ENCODE peak calls at places on chromosomes 1 and 21, in six cellular contexts. H is IMR-90, Q is trophoblast cell, B is H9, X is neuronal stem cell, U is H1. S is an unnamed sample.

GRCh38 chr1:182205378-182206022 is 144.0 kb upstream of the ZNF648 start:
- DNase-seq in H (no peak), Q (no peak), B (no peak), X (no peak), U (no peak), S (no peak)

GRCh38 chr1:89589515-89589914 is 43.4 kb upstream of the LRRC8C start:
- DNase-seq in H (no peak), Q (peak), B (no peak), X (no peak), U (no peak), S (no peak)

GRCh38 chr1:116514708-116515525 is 55.9 kb downstream of the CD58 start:
- DNase-seq in H (no peak), Q (peak), B (no peak), X (no peak), U (no peak), S (no peak)

GRCh38 chr1:216750031-216750627 is 26.9 kb upstream of the ESRRG start:
- DNase-seq in H (peak), Q (peak), B (peak), X (peak), U (peak), S (peak)

GRCh38 chr1:216723274-216723780 is at the start of gene ESRRG:
- DNase-seq in H (peak), Q (peak), B (peak), X (peak), U (peak), S (peak)

GRCh38 chr1:180981596-180982387 is 40.9 kb downstream of the STX6 start:
- DNase-seq in H (no peak), Q (no peak), B (no peak), X (no peak), U (no peak), S (no peak)

GRCh38 chr1:42403880-42404400 is 23.3 kb downstream of the RIMKLA start:
- DNase-seq in H (no peak), Q (no peak), B (no peak), X (no peak), U (no peak), S (no peak)

GRCh38 chr1:1565340-1565739 is 9.3 kb downstream of the SSU72 start:
- DNase-seq in H (no peak), Q (no peak), B (no peak), X (no peak), U (no peak), S (no peak)

GRCh38 chr1:26044414-26044813 is 1.5 kb downstream of the SLC30A2 start:
- DNase-seq in H (no peak), Q (no peak), B (no peak), X (no peak), U (no peak), S (no peak)

GRCh38 chr1:37498872-37499617 is 15.5 kb downstream of the MEAF6 start:
- DNase-seq in H (peak), Q (no peak), B (no peak), X (no peak), U (no peak), S (peak)

GRCh38 chr1:51517361-51518032 is 1.6 kb downstream of the EPS15 start:
- DNase-seq in H (peak), Q (no peak), B (no peak), X (no peak), U (no peak), S (peak)

GRCh38 chr1:60895167-60896124 is 186.9 kb upstream of the NFIA start:
- DNase-seq in H (no peak), Q (no peak), B (no peak), X (no peak), U (no peak), S (no peak)

GRCh38 chr1:51310871-51311613 is 19.3 kb downstream of the TTC39A start:
- DNase-seq in H (no peak), Q (no peak), B (no peak), X (no peak), U (no peak), S (no peak)

GRCh38 chr1:243455760-243456651 is 200.2 kb downstream of the SDCCAG8 start:
- DNase-seq in H (no peak), Q (no peak), B (peak), X (no peak), U (no peak), S (no peak)

GRCh38 chr1:150152182-150152536 is 2.4 kb downstream of the PLEKHO1 start:
- DNase-seq in H (no peak), Q (no peak), B (no peak), X (no peak), U (no peak), S (peak)

GRCh38 chr1:56644064-56644940 is 812 bp upstream of the PRKAA2 start:
- DNase-seq in H (peak), Q (peak), B (no peak), X (no peak), U (no peak), S (peak)

GRCh38 chr1:65050735-65051134 is 84.4 kb upstream of the JAK1 start:
- DNase-seq in H (no peak), Q (no peak), B (no peak), X (no peak), U (no peak), S (no peak)

GRCh38 chr1:65769621-65770020 is 23.1 kb upstream of the PDE4B start:
- DNase-seq in H (peak), Q (no peak), B (no peak), X (no peak), U (no peak), S (no peak)

GRCh38 chr1:9766759-9767442 is 56.9 kb downstream of the CLSTN1 start:
- DNase-seq in H (peak), Q (peak), B (no peak), X (no peak), U (no peak), S (peak)

GRCh38 chr1:34800214-34800613 is 7.4 kb downstream of the GJA4 start:
- DNase-seq in H (peak), Q (no peak), B (no peak), X (no peak), U (no peak), S (no peak)

GRCh38 chr1:117655220-117655577 is 49.4 kb downstream of the TENT5C start:
- DNase-seq in H (peak), Q (peak), B (no peak), X (no peak), U (no peak), S (no peak)

GRCh38 chr1:110229348-110230001 is 19.4 kb downstream of the KCNC4 start:
- DNase-seq in H (no peak), Q (peak), B (peak), X (no peak), U (no peak), S (no peak)

GRCh38 chr21:42016364-42016985 is 6.3 kb upstream of the ZBTB21 start:
- DNase-seq in H (no peak), Q (no peak), B (no peak), X (no peak), U (no peak), S (no peak)

GRCh38 chr1:226406401-226406881 is 1.5 kb downstream of the PARP1 start:
- DNase-seq in H (peak), Q (peak), B (peak), X (no peak), U (no peak), S (peak)

GRCh38 chr1:100394286-100394685 is 42.0 kb downstream of the CDC14A start:
- DNase-seq in H (no peak), Q (no peak), B (no peak), X (no peak), U (no peak), S (no peak)
- H3K14ac ChIP-seq in H (no peak), Q (no peak), B (no peak), X (no peak), U (no peak), S (no peak)

GRCh38 chr1:238581332-238581731 is 690.6 kb upstream of the ZP4 start:
- DNase-seq in H (no peak), Q (no peak), B (no peak), X (no peak), U (no peak), S (no peak)
- H3K14ac ChIP-seq in H (no peak), Q (no peak), B (no peak), X (no peak), U (no peak), S (no peak)

DNA sequence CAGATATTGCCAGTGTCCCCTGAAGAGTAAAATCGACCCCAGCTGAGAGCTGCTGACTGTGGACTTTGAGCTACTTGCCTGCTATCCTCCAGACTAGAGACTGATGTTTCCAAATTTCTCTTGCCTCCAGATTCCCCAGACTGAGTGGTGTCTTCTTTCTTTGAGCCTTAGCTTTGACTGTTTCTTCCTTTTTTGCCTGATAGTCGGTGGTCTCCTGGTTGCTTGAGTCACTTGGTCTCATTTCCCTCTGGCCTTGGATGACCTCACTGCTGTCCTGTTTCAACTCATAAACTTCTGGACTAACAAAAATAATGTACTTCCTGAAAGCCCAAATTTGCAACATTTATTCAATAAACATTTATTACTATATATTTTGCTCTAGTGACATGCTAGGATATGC is 52.9 kb upstream of the DIPK1A start:
- DNase-seq in H (peak), Q (no peak), B (no peak), X (no peak), U (no peak), S (no peak)
- H3K14ac ChIP-seq in H (peak), Q (no peak), B (no peak), X (no peak), U (no peak), S (no peak)

GRCh38 chr1:15029036-15029435 is 124.5 kb upstream of the TMEM51 start:
- DNase-seq in H (no peak), Q (no peak), B (no peak), X (no peak), U (no peak), S (no peak)
- H3K14ac ChIP-seq in H (no peak), Q (no peak), B (no peak), X (no peak), U (no peak), S (no peak)

GRCh38 chr1:76666499-76666898 is 200.8 kb upstream of the ST6GALNAC5 start:
- DNase-seq in H (no peak), Q (no peak), B (no peak), X (no peak), U (no peak), S (no peak)
- H3K14ac ChIP-seq in H (no peak), Q (no peak), B (no peak), X (no peak), U (no peak), S (no peak)

DNA sequence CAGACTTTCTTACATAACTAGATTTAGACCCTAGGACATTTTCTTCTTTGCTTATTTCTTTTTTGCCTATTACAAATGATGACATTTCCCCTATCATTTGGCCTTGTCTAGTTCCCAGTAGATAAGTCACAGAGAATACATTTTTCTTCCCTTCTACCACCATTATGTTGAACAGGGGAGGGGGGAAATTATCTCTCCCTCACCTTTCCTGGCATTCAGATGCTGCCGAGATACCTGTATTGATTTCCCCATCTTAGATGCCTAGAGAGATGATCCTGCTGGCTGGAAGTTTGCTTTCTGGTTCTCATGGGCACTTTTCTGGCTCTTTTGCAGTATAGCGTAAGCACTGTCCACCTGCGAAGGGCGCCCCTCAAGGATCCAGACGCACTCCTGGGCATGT is 5.7 kb downstream of the IPO9 start:
- DNase-seq in H (no peak), Q (peak), B (no peak), X (no peak), U (no peak), S (no peak)
- H3K14ac ChIP-seq in H (no peak), Q (no peak), B (no peak), X (no peak), U (no peak), S (no peak)

GRCh38 chr1:237154173-237154572 is 112.2 kb downstream of the RYR2 start:
- DNase-seq in H (peak), Q (peak), B (no peak), X (no peak), U (no peak), S (peak)
- H3K14ac ChIP-seq in H (no peak), Q (no peak), B (no peak), X (no peak), U (no peak), S (no peak)

GRCh38 chr1:43831866-43832654 is 101.5 kb upstream of the ARTN start:
- DNase-seq in H (no peak), Q (peak), B (no peak), X (no peak), U (no peak), S (no peak)

GRCh38 chr1:43836267-43836951 is 97.2 kb upstream of the ARTN start:
- DNase-seq in H (no peak), Q (no peak), B (no peak), X (no peak), U (no peak), S (no peak)

GRCh38 chr1:43835141-43836021 is 98.2 kb upstream of the ARTN start:
- DNase-seq in H (peak), Q (no peak), B (peak), X (no peak), U (peak), S (peak)

GRCh38 chr1:43833013-43833412 is 100.6 kb upstream of the ARTN start:
- DNase-seq in H (no peak), Q (no peak), B (no peak), X (no peak), U (no peak), S (no peak)

DNA sequence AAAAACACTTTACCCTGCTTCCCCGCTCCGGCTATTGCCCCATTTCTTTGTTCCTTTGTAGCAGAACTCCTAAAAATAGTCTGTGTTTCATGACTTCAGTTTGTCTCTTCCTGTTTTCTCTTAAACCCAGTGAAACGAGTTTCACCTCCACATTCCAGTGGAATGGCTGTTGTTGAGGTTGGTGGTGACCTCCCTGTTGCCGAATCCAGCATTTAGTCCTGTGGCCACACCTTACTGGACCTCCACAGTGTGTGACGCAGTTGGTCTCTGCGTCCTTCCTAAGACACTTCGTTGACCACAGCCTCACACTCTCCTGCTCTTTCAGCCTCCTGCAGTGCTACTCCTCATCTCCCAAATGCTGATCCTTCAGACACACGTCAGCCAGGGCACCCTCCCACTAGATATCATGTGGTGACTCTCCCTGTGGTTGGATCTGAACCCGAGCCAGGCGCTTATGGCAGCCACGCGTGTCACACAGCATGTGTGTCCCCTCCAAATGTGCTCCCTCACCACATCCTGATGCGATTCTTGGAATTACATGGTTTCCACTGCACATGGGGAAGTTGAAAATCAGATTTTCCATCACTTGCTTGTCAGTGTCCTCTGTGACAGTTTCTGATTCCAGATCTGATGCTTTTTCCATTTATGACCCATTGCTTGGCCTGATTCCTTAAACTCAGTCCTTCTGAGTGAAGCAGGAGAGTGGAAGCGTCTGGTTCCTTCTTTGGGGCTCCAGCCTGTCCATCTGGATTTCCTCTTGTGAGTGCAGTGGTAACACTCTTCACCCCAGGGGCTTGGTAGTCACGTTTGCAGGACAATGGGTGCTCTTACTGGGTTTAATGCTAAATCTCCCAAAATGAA is 99.1 kb upstream of the ARTN start:
- DNase-seq in H (no peak), Q (peak), B (no peak), X (no peak), U (no peak), S (peak)
- H3K14ac ChIP-seq in H (peak), Q (peak), B (no peak), X (no peak), U (no peak), S (no peak)

DNA sequence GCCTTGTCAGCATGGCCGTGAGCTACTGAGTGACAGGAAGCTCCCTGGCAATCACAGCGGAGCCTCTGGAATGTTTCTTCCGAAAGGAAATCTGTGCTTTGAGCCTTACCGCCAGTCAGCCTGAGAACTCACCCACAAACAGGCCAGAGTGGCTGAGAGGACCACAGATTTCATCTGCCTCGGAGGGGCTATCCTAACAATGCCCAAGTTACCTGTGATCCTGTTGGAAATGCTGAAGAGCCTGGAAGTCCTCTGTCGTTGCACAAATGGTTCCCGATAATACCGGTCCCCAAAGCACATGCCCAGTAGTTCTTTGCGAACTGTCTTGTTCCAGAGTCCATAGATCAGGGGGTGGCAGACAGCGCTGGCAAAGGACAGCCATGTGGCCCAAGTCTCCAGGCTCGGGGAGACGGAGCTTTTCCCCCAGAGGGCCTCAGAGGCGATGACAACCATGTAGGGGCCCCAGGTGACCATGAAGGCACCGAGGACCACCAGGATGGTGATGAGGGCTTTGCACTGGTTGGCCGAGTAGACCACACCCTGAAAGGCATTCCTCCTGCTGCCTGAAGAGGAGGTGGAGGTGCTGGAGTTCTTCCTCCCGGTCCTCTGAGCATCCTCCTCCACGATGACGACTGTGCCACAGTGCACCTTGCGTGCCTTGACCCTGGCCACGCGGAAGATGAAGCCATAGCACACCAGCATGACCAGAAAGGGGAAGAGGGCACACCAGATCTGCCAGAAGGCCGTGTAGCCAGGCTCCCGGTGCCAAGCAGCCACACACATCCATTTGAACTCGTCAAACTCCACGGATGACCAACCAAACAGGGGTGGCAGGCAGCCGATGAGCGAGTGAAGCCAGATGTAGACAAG is 40.2 kb downstream of the GPR161 start:
- DNase-seq in H (no peak), Q (no peak), B (no peak), X (no peak), U (no peak), S (no peak)
- H3K14ac ChIP-seq in H (no peak), Q (no peak), B (no peak), X (no peak), U (no peak), S (no peak)

DNA sequence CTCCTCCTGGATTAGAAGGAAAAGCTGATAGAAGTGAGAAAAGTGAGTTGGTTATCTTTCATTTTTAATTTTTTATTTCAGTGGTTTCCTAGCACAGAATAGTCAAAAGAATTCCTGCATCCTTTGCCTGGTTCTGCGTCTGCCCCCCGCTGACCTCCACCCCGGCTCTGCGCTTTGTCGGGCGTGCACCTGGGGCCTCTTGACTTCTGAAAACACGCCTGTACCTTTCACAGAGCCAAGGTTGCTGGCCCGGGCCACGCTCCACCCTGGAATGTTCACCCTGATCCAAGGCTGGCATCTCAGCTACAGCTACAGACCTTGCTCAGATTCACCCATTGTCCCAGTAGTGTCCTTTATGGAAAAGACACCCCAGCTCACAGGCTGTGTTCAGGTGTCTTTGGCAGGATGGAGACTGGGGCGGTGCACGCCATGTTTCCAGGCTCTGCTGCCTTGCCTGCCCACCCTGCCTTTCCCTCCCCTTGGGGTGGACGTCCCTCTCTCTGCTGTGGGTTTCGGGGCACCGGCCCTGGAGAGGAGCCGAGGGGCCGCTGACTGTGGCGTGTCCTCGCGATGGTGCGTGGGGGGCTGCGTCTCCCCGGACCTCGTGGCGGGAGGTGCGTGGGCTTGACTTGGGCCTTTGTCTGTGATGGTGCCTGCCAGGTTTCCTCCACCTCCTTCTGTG is 40.3 kb upstream of the DIP2A start:
- DNase-seq in H (no peak), Q (no peak), B (no peak), X (no peak), U (no peak), S (no peak)
- H3K14ac ChIP-seq in H (no peak), Q (no peak), B (no peak), X (peak), U (no peak), S (no peak)

S was measured in mesenchymal stem cell.